ENCODE peak calls at places on chromosomes 16 and 17, in five cellular contexts. H is foreskin fibroblast, I is H9, B is dorsolateral prefrontal cortex, J is cardiac muscle cell. G is an unnamed sample.

GRCh38 chr17:75842963-75843576 is 1.1 kb downstream of the UNC13D start:
- DNase-seq in H (no peak), I (peak), B (no peak), J (no peak), G (no peak)

GRCh38 chr17:73759324-73760185 is 115.3 kb upstream of the SDK2 start:
- DNase-seq in H (no peak), I (no peak), B (no peak), J (no peak), G (no peak)

GRCh38 chr17:2704031-2704889 is 7.3 kb downstream of the CLUH start:
- DNase-seq in H (no peak), I (no peak), B (peak), J (no peak), G (no peak)

GRCh38 chr17:17078832-17079231 is 36.6 kb downstream of the MPRIP start:
- DNase-seq in H (no peak), I (no peak), B (no peak), J (no peak), G (no peak)

GRCh38 chr17:61461967-61462733 is 9.9 kb downstream of the TBX4 start:
- DNase-seq in H (peak), I (peak), B (no peak), J (no peak), G (no peak)

GRCh38 chr16:78200023-78200389 is 100.6 kb downstream of the WWOX start:
- DNase-seq in H (no peak), I (no peak), B (no peak), J (no peak), G (no peak)

GRCh38 chr16:29315916-29316517 is 90.5 kb downstream of the NPIPB11 start:
- DNase-seq in H (no peak), I (peak), B (no peak), J (no peak), G (no peak)

GRCh38 chr16:76946879-76947278 is 244.1 kb upstream of the MON1B start:
- DNase-seq in H (peak), I (no peak), B (no peak), J (peak), G (no peak)

GRCh38 chr17:6306820-6307219 is 128.1 kb downstream of the AIPL1 start:
- DNase-seq in H (no peak), I (no peak), B (no peak), J (no peak), G (no peak)

GRCh38 chr16:70380205-70380918 is 33.7 kb downstream of the DDX19A start:
- DNase-seq in H (peak), I (peak), B (no peak), J (peak), G (no peak)

GRCh38 chr16:88856122-88856827 is 472 bp downstream of the GALNS start:
- DNase-seq in H (peak), I (peak), B (no peak), J (peak), G (no peak)

GRCh38 chr17:82269882-82270500 is 3.5 kb downstream of the CSNK1D start:
- DNase-seq in H (no peak), I (no peak), B (no peak), J (no peak), G (no peak)

GRCh38 chr16:88971371-88972097 is 5.5 kb downstream of the CBFA2T3 start:
- DNase-seq in H (no peak), I (no peak), B (no peak), J (no peak), G (no peak)

GRCh38 chr17:33647976-33648375 is 354.9 kb upstream of the ASIC2 start:
- DNase-seq in H (no peak), I (peak), B (peak), J (peak), G (no peak)

GRCh38 chr16:90008708-90009145 is 10.5 kb downstream of the DBNDD1 start:
- DNase-seq in H (no peak), I (no peak), B (no peak), J (no peak), G (no peak)

GRCh38 chr17:9890124-9890523 is 14.9 kb downstream of the RCVRN start:
- DNase-seq in H (no peak), I (peak), B (no peak), J (peak), G (no peak)

GRCh38 chr17:67947325-67947813 is 48.9 kb downstream of the C17orf58 start:
- DNase-seq in H (no peak), I (no peak), B (no peak), J (no peak), G (no peak)

GRCh38 chr16:55569025-55569424 is 2.5 kb downstream of the CAPNS2 start:
- DNase-seq in H (peak), I (no peak), B (no peak), J (no peak), G (no peak)

GRCh38 chr16:87822571-87822970 is 46.7 kb downstream of the SLC7A5 start:
- DNase-seq in H (no peak), I (no peak), B (no peak), J (peak), G (peak)

GRCh38 chr17:35236821-35237220 is 6.1 kb upstream of the SLFN5 start:
- DNase-seq in H (peak), I (no peak), B (no peak), J (no peak), G (no peak)

GRCh38 chr16:57532251-57532625 is 4.1 kb downstream of the CCDC102A start:
- DNase-seq in H (no peak), I (no peak), B (peak), J (no peak), G (no peak)

GRCh38 chr17:61616783-61617182 is 25.8 kb upstream of the NACA2 start:
- DNase-seq in H (no peak), I (no peak), B (no peak), J (no peak), G (no peak)

GRCh38 chr17:81905424-81905875 is 3.4 kb downstream of the NPB start:
- DNase-seq in H (no peak), I (no peak), B (no peak), J (no peak), G (no peak)

GRCh38 chr16:81544691-81545365 is 100.2 kb downstream of the CMIP start:
- DNase-seq in H (peak), I (no peak), B (no peak), J (no peak), G (no peak)

GRCh38 chr17:57480438-57481196 is 224.3 kb downstream of the MSI2 start:
- DNase-seq in H (peak), I (no peak), B (no peak), J (peak), G (no peak)

GRCh38 chr17:74439691-74440567 is 8.0 kb downstream of the GPRC5C start:
- DNase-seq in H (no peak), I (no peak), B (no peak), J (no peak), G (no peak)

GRCh38 chr17:19281161-19281560 is 44.0 kb downstream of the EPN2 start:
- DNase-seq in H (peak), I (no peak), B (no peak), J (no peak), G (no peak)

GRCh38 chr17:13943859-13944258 is 125.4 kb upstream of the COX10 start:
- DNase-seq in H (no peak), I (no peak), B (no peak), J (no peak), G (no peak)

GRCh38 chr17:13940858-13941665 is 128.2 kb upstream of the COX10 start:
- DNase-seq in H (peak), I (peak), B (no peak), J (no peak), G (no peak)

GRCh38 chr17:13933597-13934276 is 135.6 kb upstream of the COX10 start:
- DNase-seq in H (no peak), I (no peak), B (no peak), J (no peak), G (no peak)

GRCh38 chr17:13941781-13942180 is 127.5 kb upstream of the COX10 start:
- DNase-seq in H (no peak), I (no peak), B (no peak), J (no peak), G (no peak)

GRCh38 chr17:13939222-13939621 is 130.1 kb upstream of the COX10 start:
- DNase-seq in H (no peak), I (no peak), B (no peak), J (no peak), G (no peak)
- TF ChIP-seq CTCF in H (peak), I (peak), B (no peak), J (no peak), G (no peak)

GRCh38 chr16:85396879-85397871 is 215.9 kb upstream of the GSE1 start:
- DNase-seq in H (peak), I (peak), B (peak), J (no peak), G (no peak)

GRCh38 chr16:85400305-85401205 is 212.6 kb upstream of the GSE1 start:
- DNase-seq in H (no peak), I (no peak), B (no peak), J (no peak), G (no peak)

GRCh38 chr16:85398050-85398451 is 215.1 kb upstream of the GSE1 start:
- DNase-seq in H (no peak), I (no peak), B (peak), J (no peak), G (no peak)

GRCh38 chr16:85399583-85400284 is 213.4 kb upstream of the GSE1 start:
- DNase-seq in H (no peak), I (no peak), B (peak), J (no peak), G (no peak)

GRCh38 chr16:85398688-85399582 is 214.2 kb upstream of the GSE1 start:
- DNase-seq in H (no peak), I (no peak), B (peak), J (no peak), G (no peak)
- TF ChIP-seq CTCF in H (no peak), I (no peak), B (no peak), J (no peak), G (no peak)

GRCh38 chr16:5024632-5025031 is 9.1 kb downstream of the NAGPA start:
- DNase-seq in H (peak), I (no peak), B (no peak), J (no peak), G (peak)
- TF ChIP-seq CTCF in H (no peak), I (no peak), B (no peak), J (no peak), G (peak)

GRCh38 chr17:40110457-40110856 is 10.1 kb upstream of the NR1D1 start:
- DNase-seq in H (no peak), I (no peak), B (no peak), J (no peak), G (no peak)

GRCh38 chr17:40110026-40110425 is 9.6 kb upstream of the NR1D1 start:
- DNase-seq in H (no peak), I (peak), B (no peak), J (no peak), G (no peak)

GRCh38 chr17:40107266-40107980 is 7.0 kb upstream of the NR1D1 start:
- DNase-seq in H (no peak), I (peak), B (no peak), J (no peak), G (no peak)

GRCh38 chr17:40111221-40112128 is 10.3 kb upstream of the MSL1 start:
- DNase-seq in H (peak), I (peak), B (no peak), J (peak), G (peak)

DNA sequence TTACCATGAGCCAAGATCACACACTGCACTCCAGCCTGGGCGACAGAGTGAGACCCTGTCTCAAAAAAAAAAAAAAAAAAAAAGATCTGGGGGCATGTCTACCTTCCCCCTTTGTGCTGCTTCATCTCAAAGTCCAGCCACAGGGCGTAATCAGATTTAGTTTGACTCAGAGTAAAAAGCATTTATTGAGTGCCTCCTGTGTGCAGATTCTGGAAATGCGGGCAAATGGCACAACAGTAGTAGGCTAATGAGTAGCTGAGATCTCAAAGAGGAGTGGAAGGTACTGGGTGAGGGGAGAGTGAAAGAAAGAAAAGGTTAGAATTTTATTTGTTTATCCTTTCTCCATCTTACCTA is 9.1 kb upstream of the NR1D1 start:
- DNase-seq in H (no peak), I (no peak), B (no peak), J (no peak), G (no peak)
- TF ChIP-seq CTCF in H (peak), I (peak), B (no peak), J (peak), G (no peak)

GRCh38 chr17:39195568-39196160 is 1.8 kb downstream of the CACNB1 start:
- DNase-seq in H (no peak), I (peak), B (no peak), J (no peak), G (no peak)

GRCh38 chr17:39194985-39195524 is 2.4 kb downstream of the CACNB1 start:
- DNase-seq in H (no peak), I (peak), B (no peak), J (no peak), G (no peak)

GRCh38 chr17:39193346-39193745 is 4.1 kb downstream of the CACNB1 start:
- DNase-seq in H (no peak), I (no peak), B (no peak), J (no peak), G (no peak)

GRCh38 chr17:39192901-39193300 is 4.6 kb downstream of the CACNB1 start:
- DNase-seq in H (no peak), I (no peak), B (no peak), J (no peak), G (no peak)

DNA sequence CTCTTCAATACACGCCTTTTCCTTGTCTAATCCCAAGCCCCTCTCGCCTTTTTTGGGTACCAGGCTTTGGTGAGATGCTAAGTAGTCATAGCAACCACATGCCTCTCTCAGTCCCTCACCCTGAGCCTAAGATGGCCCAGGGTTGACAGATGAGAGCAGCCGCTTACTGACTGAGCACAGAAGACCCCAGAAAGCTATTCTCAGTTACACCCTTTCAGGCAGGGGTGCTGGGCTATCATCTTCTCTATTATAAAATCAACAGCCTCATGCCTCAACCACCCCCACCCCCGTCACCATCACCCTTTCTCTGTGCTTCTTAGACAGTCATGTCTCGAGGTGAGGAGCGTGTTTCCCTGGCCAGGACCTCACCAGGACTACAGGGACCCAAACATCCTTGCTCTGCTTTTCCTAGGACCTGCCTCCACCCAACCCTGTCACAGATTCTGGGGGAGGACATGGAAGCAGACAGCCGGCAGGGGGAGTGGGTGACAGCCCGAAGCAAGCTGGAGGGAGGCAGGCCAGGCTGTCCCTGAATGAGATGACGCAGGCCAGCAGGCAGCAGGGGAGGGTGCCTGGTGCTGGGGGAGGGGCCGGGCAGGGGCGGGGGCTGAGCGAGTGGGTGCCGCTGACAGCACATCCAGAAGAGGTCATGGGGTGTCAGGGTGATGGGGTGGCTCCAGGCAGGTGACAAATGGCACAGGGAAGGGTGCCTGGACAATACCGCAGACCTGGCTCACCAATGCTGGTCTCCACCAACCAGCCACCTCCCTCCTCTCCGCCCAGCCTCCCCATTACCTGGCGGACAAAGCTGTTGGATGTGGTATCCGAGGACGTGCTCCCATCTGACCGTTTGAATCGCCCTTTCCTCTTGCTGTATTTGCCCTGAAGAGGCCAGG is 3.1 kb downstream of the CACNB1 start:
- DNase-seq in H (peak), I (peak), B (peak), J (peak), G (no peak)
- TF ChIP-seq CTCF in H (peak), I (peak), B (no peak), J (peak), G (peak)

DNA sequence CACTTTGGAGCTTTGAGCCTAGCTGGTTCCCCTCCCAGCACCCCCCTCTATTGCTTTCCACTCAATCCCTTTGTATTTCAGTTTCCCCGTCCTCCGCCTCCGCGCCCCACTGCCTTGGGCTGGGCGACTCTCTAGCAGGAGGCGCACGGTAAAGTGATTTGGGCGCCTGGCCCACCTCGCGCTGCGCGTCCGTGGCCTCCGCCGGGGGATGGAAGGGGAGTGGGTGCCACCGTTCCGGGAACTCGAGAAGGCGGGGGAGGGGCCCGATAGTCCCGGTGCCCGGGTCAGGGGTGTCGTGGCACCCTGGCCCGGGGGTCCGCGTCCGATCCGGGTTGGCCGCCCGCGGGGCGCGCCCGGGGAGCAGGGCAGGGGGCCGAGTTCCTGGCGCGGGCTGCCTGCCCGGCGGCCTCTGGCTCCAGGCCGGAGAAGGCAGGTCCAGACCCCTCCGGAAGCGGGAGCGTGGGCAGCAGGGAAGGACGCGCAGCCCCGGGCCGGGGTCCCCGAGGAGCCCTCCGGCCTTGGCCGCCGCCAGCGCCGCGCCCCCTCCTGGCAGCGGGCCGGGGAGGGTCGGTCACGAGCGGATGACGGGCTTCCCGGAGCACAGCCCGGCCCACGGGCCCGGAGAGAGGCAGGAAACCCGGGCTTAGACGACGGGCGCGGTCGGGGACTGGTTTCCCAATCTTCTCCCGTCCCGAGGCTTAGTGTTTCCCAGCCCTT is 15.8 kb downstream of the MEOX1 start:
- DNase-seq in H (peak), I (no peak), B (no peak), J (no peak), G (no peak)
- TF ChIP-seq CTCF in H (no peak), I (peak), B (no peak), J (no peak), G (no peak)

DNA sequence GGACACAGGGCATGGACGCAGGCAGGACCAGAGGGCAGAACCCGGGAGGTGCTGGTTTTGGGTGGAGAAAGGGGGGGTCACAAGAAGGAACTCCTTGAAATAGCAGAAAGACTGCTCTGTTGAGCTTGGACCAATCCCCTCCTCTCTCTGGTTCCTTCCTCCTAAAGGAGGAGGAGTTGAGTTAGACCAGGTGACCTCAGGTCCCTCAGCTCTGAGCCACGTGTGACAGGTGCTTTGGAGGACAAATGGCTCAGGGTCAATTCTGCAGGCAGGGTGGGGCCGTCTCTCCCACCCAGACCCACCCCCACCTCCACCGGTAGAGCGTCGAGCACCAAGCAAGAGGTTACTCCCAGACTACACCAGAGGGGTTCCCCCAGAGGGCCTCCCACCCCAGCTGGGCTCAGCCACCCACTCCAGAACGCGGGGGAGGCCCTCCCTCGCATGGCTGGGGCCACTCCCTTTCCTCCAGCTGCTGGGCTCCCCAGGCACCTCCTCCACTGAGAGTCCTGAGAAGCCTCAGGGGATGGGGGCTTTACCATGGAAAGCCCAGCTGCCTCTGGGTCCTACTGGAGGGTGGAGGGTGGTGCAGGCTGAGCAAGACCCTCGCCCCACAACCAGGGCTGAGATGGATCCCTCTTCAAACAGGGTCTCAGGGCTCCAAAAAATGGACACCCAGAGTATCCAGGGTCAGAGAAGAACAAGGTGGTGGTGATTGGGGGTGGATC is 7.7 kb downstream of the MYO1C start:
- DNase-seq in H (peak), I (peak), B (no peak), J (peak), G (peak)
- TF ChIP-seq CTCF in H (no peak), I (peak), B (no peak), J (peak), G (no peak)